ENCODE peak calls at places on chromosomes 5 and 9, in six cellular contexts. P, M, L, J, C and K are unnamed samples.
A peak's percentile ranks its signal among the peaks of the same experiment; 100 is the strongest.

GRCh38 chr9:6869081-6869948 is 111.5 kb downstream of the KDM4C start:
- DNase-seq in P (no peak), M (no peak), L (no peak), J (no peak), C (no peak), K (no peak)

GRCh38 chr9:134372621-134373267 is 46.5 kb downstream of the RXRA start:
- DNase-seq in P (no peak), M (no peak), L (peak; percentile 74), J (no peak), C (no peak), K (no peak)

GRCh38 chr9:124450241-124450924 is at the start of gene ADGRD2:
- DNase-seq in P (peak; percentile 41), M (no peak), L (no peak), J (no peak), C (no peak), K (no peak)

GRCh38 chr5:185095-186070 is 5.9 kb upstream of the LRRC14B start:
- DNase-seq in P (no peak), M (no peak), L (no peak), J (no peak), C (no peak), K (no peak)

GRCh38 chr5:113489299-113489698 is 1.0 kb upstream of the MCC start:
- DNase-seq in P (no peak), M (no peak), L (peak; percentile 62), J (peak; percentile 28), C (no peak), K (no peak)

GRCh38 chr5:132076202-132076830 is 2.7 kb downstream of the CSF2 start:
- DNase-seq in P (no peak), M (no peak), L (no peak), J (no peak), C (no peak), K (no peak)

GRCh38 chr5:100904259-100904822 is 1.3 kb upstream of the ST8SIA4 start:
- DNase-seq in P (no peak), M (peak; percentile 6), L (peak; percentile 32), J (no peak), C (peak; percentile 88), K (no peak)

GRCh38 chr5:3303777-3304176 is 291.9 kb upstream of the IRX1 start:
- DNase-seq in P (no peak), M (no peak), L (no peak), J (no peak), C (no peak), K (no peak)

GRCh38 chr5:65076251-65076869 is 307.6 kb downstream of the CWC27 start:
- DNase-seq in P (no peak), M (no peak), L (peak; percentile 41), J (no peak), C (peak; percentile 87), K (no peak)

GRCh38 chr5:169095976-169096375 is 205.0 kb downstream of the SLIT3 start:
- DNase-seq in P (no peak), M (no peak), L (no peak), J (no peak), C (no peak), K (no peak)

GRCh38 chr5:6404129-6404528 is 25.8 kb upstream of the MED10 start:
- DNase-seq in P (no peak), M (no peak), L (no peak), J (no peak), C (no peak), K (no peak)

GRCh38 chr5:43296835-43297234 is 16.4 kb downstream of the HMGCS1 start:
- DNase-seq in P (no peak), M (no peak), L (no peak), J (no peak), C (no peak), K (no peak)

GRCh38 chr5:109936996-109937395 is 247.3 kb downstream of the MAN2A1 start:
- DNase-seq in P (no peak), M (no peak), L (no peak), J (no peak), C (no peak), K (no peak)

GRCh38 chr5:139882961-139883539 is 87.4 kb downstream of the PSD2 start:
- DNase-seq in P (no peak), M (no peak), L (no peak), J (peak; percentile 67), C (no peak), K (no peak)

GRCh38 chr5:138789771-138790242 is 36.6 kb downstream of the CTNNA1 start:
- DNase-seq in P (peak; percentile 15), M (no peak), L (no peak), J (no peak), C (peak; percentile 75), K (no peak)

GRCh38 chr5:27944471-27944870 is 906.1 kb upstream of the CDH9 start:
- DNase-seq in P (no peak), M (no peak), L (no peak), J (no peak), C (no peak), K (no peak)

GRCh38 chr9:37692622-37693221 is 42.0 kb downstream of the FRMPD1 start:
- DNase-seq in P (no peak), M (no peak), L (no peak), J (peak; percentile 59), C (peak; percentile 33), K (no peak)

GRCh38 chr9:92170848-92171247 is 55.6 kb upstream of the SPTLC1 start:
- DNase-seq in P (no peak), M (no peak), L (no peak), J (no peak), C (no peak), K (no peak)

GRCh38 chr5:163330723-163331668 is 106.4 kb upstream of the CCNG1 start:
- DNase-seq in P (peak; percentile 9), M (no peak), L (no peak), J (no peak), C (no peak), K (no peak)

GRCh38 chr5:170626507-170627150 is 122.8 kb downstream of the KCNIP1 start:
- DNase-seq in P (no peak), M (no peak), L (no peak), J (no peak), C (no peak), K (no peak)

GRCh38 chr9:99445377-99445891 is 223.4 kb downstream of the SEC61B start:
- DNase-seq in P (no peak), M (no peak), L (peak; percentile 31), J (peak; percentile 88), C (no peak), K (no peak)

GRCh38 chr9:99449726-99450125 is 227.6 kb downstream of the SEC61B start:
- DNase-seq in P (no peak), M (no peak), L (no peak), J (no peak), C (no peak), K (no peak)

GRCh38 chr9:99445920-99446319 is 223.8 kb downstream of the SEC61B start:
- DNase-seq in P (no peak), M (no peak), L (no peak), J (no peak), C (no peak), K (no peak)

GRCh38 chr9:99447951-99448350 is 225.9 kb downstream of the SEC61B start:
- DNase-seq in P (no peak), M (no peak), L (no peak), J (no peak), C (no peak), K (no peak)

GRCh38 chr9:99451121-99451606 is 229.1 kb downstream of the SEC61B start:
- DNase-seq in P (no peak), M (peak; percentile 4), L (peak; percentile 38), J (peak; percentile 22), C (no peak), K (peak; percentile 41)
- H3K27ac ChIP-seq in P (no peak overlapping the region), M (no peak overlapping the region), L (peak overlapping the region; percentile 26), J (peak overlapping the region; percentile 63), C (no peak overlapping the region), K (no peak overlapping the region)

DNA sequence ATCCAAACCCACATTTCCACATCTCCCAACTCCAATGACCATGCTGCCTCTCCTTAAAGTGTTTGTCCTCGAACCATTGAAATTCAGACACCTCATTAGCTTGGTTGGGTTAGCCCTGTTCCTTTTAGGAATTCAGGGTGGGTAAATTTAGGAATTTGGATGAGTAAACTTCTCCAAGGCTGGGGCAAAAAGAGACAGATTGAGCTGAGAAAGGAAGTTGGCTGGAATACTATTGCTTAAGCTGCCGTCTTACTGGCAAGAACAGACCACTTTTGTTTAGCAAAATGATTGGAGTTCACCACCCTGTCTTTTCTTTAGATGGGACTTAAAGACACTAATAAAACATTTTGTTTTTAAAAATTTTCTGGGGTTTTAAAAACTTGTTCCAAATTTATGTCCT is 143.6 kb upstream of the GDNF start:
- DNase-seq in P (no peak), M (no peak), L (no peak), J (no peak), C (no peak), K (no peak)
- H3K27ac ChIP-seq in P (no peak overlapping the region), M (no peak overlapping the region), L (no peak overlapping the region), J (no peak overlapping the region), C (no peak overlapping the region), K (no peak overlapping the region)

GRCh38 chr9:73077625-73078030 is 74.0 kb upstream of the ANXA1 start:
- DNase-seq in P (no peak), M (no peak), L (no peak), J (no peak), C (no peak), K (no peak)

GRCh38 chr9:73079326-73079725 is 72.3 kb upstream of the ANXA1 start:
- DNase-seq in P (no peak), M (no peak), L (no peak), J (no peak), C (no peak), K (no peak)

GRCh38 chr9:73074176-73074708 is 77.4 kb upstream of the ANXA1 start:
- DNase-seq in P (no peak), M (no peak), L (no peak), J (no peak), C (no peak), K (no peak)

DNA sequence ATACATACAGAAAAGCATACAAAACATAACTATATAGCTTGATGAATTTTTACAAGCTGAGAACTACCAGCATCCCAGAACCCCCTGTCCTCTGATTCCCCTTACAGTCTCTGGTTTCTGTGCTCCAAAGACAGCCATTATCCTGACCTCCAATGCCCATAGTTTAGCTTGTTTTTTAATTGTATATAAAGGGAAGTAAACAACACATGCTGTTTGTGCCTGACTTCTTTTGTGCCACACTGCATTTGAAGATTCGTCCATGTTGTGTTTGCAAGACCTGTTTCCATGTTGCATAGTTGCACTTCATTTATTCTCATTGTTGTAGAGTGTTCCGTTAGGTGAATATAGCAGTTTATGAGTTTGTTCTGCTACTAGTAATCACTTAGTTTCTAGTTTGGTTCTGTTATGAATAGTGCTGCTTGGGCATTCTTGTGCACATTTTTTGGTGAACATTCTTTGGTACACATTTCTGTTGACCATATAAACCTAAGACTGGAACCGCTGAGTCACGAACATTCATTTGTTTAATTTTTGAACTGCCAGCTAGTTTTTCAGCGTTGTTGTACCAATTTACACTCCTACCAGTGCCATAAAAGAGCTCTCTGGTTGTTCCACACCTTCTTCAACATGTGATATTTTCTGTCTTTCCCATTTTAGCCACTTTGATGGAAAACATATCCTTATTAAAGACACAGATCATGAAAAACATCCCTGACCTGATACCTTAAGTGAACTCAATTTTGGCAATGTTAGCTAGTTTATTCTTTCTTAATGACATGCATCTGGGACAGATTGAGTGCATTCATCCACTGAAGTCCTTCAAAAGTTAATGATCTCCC is 78.1 kb upstream of the ANXA1 start:
- DNase-seq in P (no peak), M (no peak), L (no peak), J (no peak), C (no peak), K (no peak)
- H3K27ac ChIP-seq in P (no peak overlapping the region), M (no peak overlapping the region), L (no peak overlapping the region), J (no peak overlapping the region), C (no peak overlapping the region), K (no peak overlapping the region)

DNA sequence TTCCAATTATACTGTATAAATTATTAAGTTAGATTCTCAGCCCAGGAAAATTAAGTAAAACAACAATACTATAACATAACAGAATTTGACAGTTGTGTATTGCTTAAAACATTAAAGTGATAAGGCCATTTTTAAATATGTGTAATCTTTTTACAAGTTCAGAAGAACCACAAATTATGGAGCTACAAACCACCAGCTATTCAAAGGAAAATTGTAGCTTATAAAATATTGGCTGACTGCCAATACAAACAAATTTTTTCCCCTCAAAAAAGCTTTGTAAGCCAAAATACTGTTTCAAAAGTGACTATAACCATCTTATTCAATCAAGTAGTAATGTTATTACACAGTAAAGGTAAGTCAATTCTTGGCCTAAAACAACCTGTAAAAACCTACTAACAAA is 21.9 kb downstream of the STRBP start:
- DNase-seq in P (no peak), M (no peak), L (no peak), J (no peak), C (no peak), K (no peak)
- H3K27ac ChIP-seq in P (no peak overlapping the region), M (no peak overlapping the region), L (no peak overlapping the region), J (no peak overlapping the region), C (peak overlapping the region; percentile 0), K (no peak overlapping the region)